ENCODE peak calls at places on chromosomes 12 and 14, in nine cellular contexts. V is T47D; U is NCI-H748 treated with DMSO at 0.1 percent for 48 hours; Y is nephron progenitor cell; Z is NCI-H1105 treated with DMSO at 0.1 percent for 48 hours; T is stimulated activated CD8-positive, alpha-beta memory T cell treated with anti-CD3 and anti-CD28 coated beads, Interleukin-7, amount 100 ng/mL, for 1 hour; L is mucosa of gallbladder; Q is left colon; I is astrocyte of the spinal cord. R is an unnamed sample.

GRCh38 chr14:85534435-85534834 is 4.5 kb downstream of the FLRT2 start:
- DNase-seq in L (no peak), Z (no peak), Q (no peak), T (no peak), Y (peak; percentile 34), I (no peak), U (no peak), V (no peak), R (peak; percentile 5)

GRCh38 chr14:70009961-70010360 is 130.7 kb downstream of the SMOC1 start:
- DNase-seq in Y (no peak), L (peak; percentile 24), V (no peak), I (no peak), Z (no peak), T (no peak), Q (no peak), U (no peak), R (no peak)

GRCh38 chr14:73746540-73747385 is 32.6 kb upstream of the PNMA1 start:
- DNase-seq in Y (no peak), L (no peak), Q (no peak), T (no peak), U (no peak), Z (no peak), I (no peak), V (no peak), R (no peak)

GRCh38 chr12:94689646-94690036 is 39.3 kb upstream of the TMCC3 start:
- DNase-seq in T (no peak), U (no peak), Y (no peak), L (no peak), I (no peak), V (no peak), Q (no peak), Z (no peak), R (no peak)

GRCh38 chr12:26113194-26113654 is 11.6 kb downstream of the BHLHE41 start:
- DNase-seq in U (peak; percentile 79), T (no peak), Q (no peak), Y (no peak), L (no peak), V (no peak), I (no peak), Z (peak; percentile 55), R (no peak)

GRCh38 chr12:42770261-42770660 is 180.7 kb upstream of the PRICKLE1 start:
- DNase-seq in V (no peak), I (no peak), L (no peak), Z (no peak), T (no peak), U (no peak), Q (no peak), Y (no peak), R (no peak)

GRCh38 chr14:20455355-20456300 is 602 bp downstream of the APEX1 start:
- DNase-seq in L (no peak), V (no peak), I (no peak), Z (peak; percentile 92), T (no peak), Q (no peak), Y (no peak), U (peak; percentile 75), R (peak; percentile 71)

GRCh38 chr14:87332001-87332400 is 661.0 kb downstream of the GALC start:
- DNase-seq in T (no peak), V (no peak), L (no peak), U (no peak), Y (no peak), Z (no peak), I (peak; percentile 46), Q (no peak), R (no peak)

GRCh38 chr12:110102255-110102654 is 21.9 kb upstream of the IFT81 start:
- DNase-seq in I (peak; percentile 72), Q (peak; percentile 36), V (no peak), L (no peak), Z (no peak), Y (peak; percentile 32), T (no peak), U (peak; percentile 37), R (peak; percentile 78)

GRCh38 chr12:39923364-39923763 is 182.5 kb downstream of the SLC2A13 start:
- DNase-seq in V (no peak), Q (no peak), Z (no peak), L (no peak), U (no peak), I (no peak), T (no peak), Y (no peak), R (no peak)

GRCh38 chr12:78185109-78185508 is 354.4 kb downstream of the NAV3 start:
- DNase-seq in Q (no peak), L (no peak), Z (no peak), Y (no peak), I (peak; percentile 42), T (no peak), V (no peak), U (no peak), R (no peak)

GRCh38 chr14:80455031-80455430 is 243.7 kb upstream of the DIO2 start:
- DNase-seq in Z (no peak), I (no peak), T (no peak), Y (no peak), U (no peak), Q (no peak), L (no peak), V (peak; percentile 29), R (no peak)

GRCh38 chr14:69848903-69849391 is 30.3 kb upstream of the SMOC1 start:
- DNase-seq in T (no peak), Q (no peak), Z (no peak), U (peak; percentile 20), Y (peak; percentile 34), V (no peak), L (no peak), I (no peak), R (no peak)

GRCh38 chr14:32345311-32345771 is 16.2 kb downstream of the AKAP6 start:
- DNase-seq in U (no peak), V (no peak), Q (peak; percentile 6), I (peak; percentile 22), T (no peak), L (peak; percentile 16), Z (no peak), Y (no peak), R (no peak)

GRCh38 chr12:103742349-103742784 is 98.7 kb downstream of the NT5DC3 start:
- DNase-seq in T (no peak), V (no peak), L (peak; percentile 64), I (no peak), Z (peak; percentile 97), Q (peak; percentile 53), U (peak; percentile 93), Y (no peak), R (no peak)

GRCh38 chr14:52703225-52703624 is 3.8 kb upstream of the PSMC6 start:
- DNase-seq in U (no peak), T (no peak), V (no peak), Y (no peak), Q (peak; percentile 23), Z (no peak), I (peak; percentile 93), L (peak; percentile 82), R (no peak)

GRCh38 chr12:45728625-45729232 is 777 bp upstream of the ARID2 start:
- DNase-seq in V (peak; percentile 80), I (peak; percentile 98), Z (peak; percentile 97), Q (peak; percentile 97), Y (peak; percentile 96), U (peak; percentile 91), L (peak; percentile 99), T (peak; percentile 93), R (peak; percentile 80)

GRCh38 chr12:69610729-69611128 is at the start of gene LRRC10:
- DNase-seq in V (no peak), Y (no peak), U (no peak), L (no peak), Q (no peak), Z (no peak), T (no peak), I (no peak), R (no peak)

R was measured in HuH-7.